ENCODE peak calls at places on chromosomes 7 and 10, in seven cellular contexts. One of them, this sample, is unnamed.
A peak's percentile ranks its signal among the peaks of the same experiment; 100 is the strongest.

GRCh38 chr7:23462846-23463245 is 7.4 kb downstream of the IGF2BP3 start:
- DNase-seq in esophagus muscularis mucosa: no peak
- DNase-seq in IMR-90: peak; percentile 67
- DNase-seq in SK-N-SH: peak; percentile 48
- DNase-seq in right lobe of liver: no peak
- DNase-seq in fibroblast of lung: peak; percentile 64
- DNase-seq in transverse colon: no peak
- DNase-seq in this sample: no peak

GRCh38 chr7:29563590-29564454 is at the start of gene PRR15:
- DNase-seq in transverse colon: peak; percentile 91
- DNase-seq in IMR-90: no peak
- DNase-seq in esophagus muscularis mucosa: no peak
- DNase-seq in SK-N-SH: peak; percentile 80
- DNase-seq in fibroblast of lung: peak; percentile 26
- DNase-seq in right lobe of liver: peak; percentile 60
- DNase-seq in this sample: peak; percentile 91

GRCh38 chr10:16470747-16471146 is 33.9 kb downstream of the PTER start:
- DNase-seq in esophagus muscularis mucosa: no peak
- DNase-seq in IMR-90: no peak
- DNase-seq in fibroblast of lung: no peak
- DNase-seq in SK-N-SH: no peak
- DNase-seq in right lobe of liver: peak; percentile 19
- DNase-seq in transverse colon: no peak
- DNase-seq in this sample: no peak

GRCh38 chr10:73647211-73647874 is 6.1 kb upstream of the MYOZ1 start:
- DNase-seq in IMR-90: no peak
- DNase-seq in esophagus muscularis mucosa: no peak
- DNase-seq in right lobe of liver: peak; percentile 28
- DNase-seq in transverse colon: peak; percentile 50
- DNase-seq in SK-N-SH: peak; percentile 96
- DNase-seq in fibroblast of lung: peak; percentile 40
- DNase-seq in this sample: peak; percentile 48

GRCh38 chr7:137978464-137979237 is 23.2 kb downstream of the CREB3L2 start:
- DNase-seq in fibroblast of lung: peak; percentile 99
- DNase-seq in right lobe of liver: no peak
- DNase-seq in esophagus muscularis mucosa: no peak
- DNase-seq in IMR-90: peak; percentile 100
- DNase-seq in transverse colon: peak; percentile 41
- DNase-seq in SK-N-SH: no peak
- DNase-seq in this sample: no peak

GRCh38 chr10:96488161-96488935 is 25.4 kb downstream of the TLL2 start:
- DNase-seq in fibroblast of lung: peak; percentile 58
- DNase-seq in esophagus muscularis mucosa: no peak
- DNase-seq in IMR-90: peak; percentile 8
- DNase-seq in transverse colon: no peak
- DNase-seq in SK-N-SH: no peak
- DNase-seq in right lobe of liver: no peak
- DNase-seq in this sample: no peak

GRCh38 chr7:134618756-134619530 is 27.7 kb upstream of the BPGM start:
- DNase-seq in right lobe of liver: no peak
- DNase-seq in esophagus muscularis mucosa: no peak
- DNase-seq in fibroblast of lung: peak; percentile 71
- DNase-seq in SK-N-SH: no peak
- DNase-seq in IMR-90: peak; percentile 84
- DNase-seq in transverse colon: no peak
- DNase-seq in this sample: no peak

GRCh38 chr10:96377816-96378294 is 19.1 kb upstream of the OPALIN start:
- DNase-seq in right lobe of liver: no peak
- DNase-seq in fibroblast of lung: peak; percentile 32
- DNase-seq in esophagus muscularis mucosa: no peak
- DNase-seq in SK-N-SH: no peak
- DNase-seq in IMR-90: no peak
- DNase-seq in transverse colon: peak; percentile 64
- DNase-seq in this sample: no peak

GRCh38 chr10:109894516-109894915 is 28.8 kb downstream of the XPNPEP1 start:
- DNase-seq in IMR-90: peak; percentile 88
- DNase-seq in SK-N-SH: no peak
- DNase-seq in transverse colon: peak; percentile 32
- DNase-seq in esophagus muscularis mucosa: no peak
- DNase-seq in fibroblast of lung: peak; percentile 93
- DNase-seq in right lobe of liver: peak; percentile 40
- DNase-seq in this sample: peak; percentile 60

DNA sequence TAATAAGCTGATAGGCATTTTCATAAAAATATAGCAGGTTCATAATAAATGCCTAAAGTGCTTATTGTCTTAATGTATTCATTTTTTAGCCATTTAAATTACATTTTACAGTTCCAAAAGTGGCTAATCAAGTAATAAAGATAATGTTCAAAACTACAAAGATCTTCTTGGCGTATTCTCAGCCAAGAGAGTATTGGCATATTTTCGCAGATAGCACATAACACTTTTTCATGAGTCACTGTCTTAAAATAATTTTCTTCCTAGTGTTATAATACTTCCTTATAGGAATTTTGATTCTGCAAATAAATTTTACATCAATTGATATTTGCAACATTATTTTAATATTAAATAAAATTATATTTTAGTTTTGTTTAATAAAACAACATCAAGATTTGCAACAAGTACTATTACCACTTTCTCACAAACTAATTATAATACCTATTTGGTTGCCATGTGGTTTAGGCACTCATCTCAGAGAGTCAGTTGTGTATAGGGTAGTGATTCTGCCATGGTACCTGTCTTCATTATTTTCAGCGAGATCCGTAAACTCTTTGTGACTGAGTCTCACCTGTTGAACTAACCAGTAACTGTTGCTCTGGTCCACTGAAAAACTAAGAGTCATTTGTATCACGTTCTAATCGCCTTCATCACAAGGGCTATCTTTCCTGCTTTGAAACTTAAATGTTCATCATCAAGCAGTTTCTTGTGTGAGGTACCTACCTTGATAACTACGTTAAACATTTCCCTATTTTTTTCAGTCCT is 152.5 kb upstream of the AKR1E2 start:
- DNase-seq in IMR-90: no peak
- DNase-seq in SK-N-SH: no peak
- DNase-seq in right lobe of liver: no peak
- DNase-seq in transverse colon: no peak
- DNase-seq in esophagus muscularis mucosa: no peak
- DNase-seq in fibroblast of lung: peak; percentile 53
- DNase-seq in this sample: no peak
- H3K9me3 ChIP-seq in IMR-90: peaks cover 2% of the 10 kb centered on the region
- H3K9me3 ChIP-seq in SK-N-SH: peaks cover 12% of the 10 kb centered on the region
- H3K9me3 ChIP-seq in right lobe of liver: no peaks in the 10 kb centered on the region
- H3K9me3 ChIP-seq in transverse colon: no peaks in the 10 kb centered on the region
- H3K9me3 ChIP-seq in esophagus muscularis mucosa: no peaks in the 10 kb centered on the region
- H3K9me3 ChIP-seq in fibroblast of lung: no peaks in the 10 kb centered on the region
- H3K9me3 ChIP-seq in this sample: no peaks in the 10 kb centered on the region

DNA sequence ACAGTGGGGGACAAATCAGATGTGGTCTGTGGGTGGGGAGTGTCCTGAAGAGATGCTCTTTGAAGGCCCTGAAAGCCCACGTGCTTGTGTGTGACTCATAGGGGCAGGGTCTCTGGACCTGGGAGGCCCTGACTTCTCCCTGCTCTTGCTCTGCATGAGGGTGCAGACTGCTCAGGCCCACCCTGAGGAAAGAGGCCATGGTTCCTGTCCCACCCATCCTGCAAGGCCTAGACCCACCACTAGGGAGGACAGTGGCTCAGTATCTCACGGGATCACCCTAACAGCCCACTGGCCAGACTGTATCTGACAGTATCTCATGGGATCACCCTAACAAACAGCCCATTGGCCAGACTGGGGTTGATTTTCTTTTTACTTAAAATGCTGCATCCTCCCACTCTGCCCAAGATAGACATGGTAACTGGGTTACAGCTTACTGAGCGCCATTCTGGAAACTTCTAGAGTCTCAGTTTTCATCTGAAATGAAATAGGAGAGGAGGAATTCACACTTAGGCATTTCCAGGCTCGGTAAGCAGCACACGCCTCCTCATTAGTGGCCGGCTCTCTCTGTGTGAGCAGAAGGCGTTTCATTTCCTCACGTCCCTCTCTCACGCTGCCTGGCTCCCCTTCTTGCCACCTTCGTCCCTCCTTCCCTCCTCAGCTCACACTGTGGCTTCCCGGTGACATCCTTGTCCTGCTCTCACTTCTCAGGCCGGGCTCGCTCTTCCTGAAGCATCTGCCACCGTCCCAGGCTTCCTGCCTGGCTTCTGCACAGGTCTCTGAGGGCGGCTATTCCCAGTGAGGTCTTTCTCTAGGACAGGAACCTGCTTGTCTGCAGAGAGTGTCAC is 242.6 kb downstream of the GLRX3 start:
- DNase-seq in right lobe of liver: no peak
- DNase-seq in fibroblast of lung: no peak
- DNase-seq in IMR-90: no peak
- DNase-seq in SK-N-SH: peak; percentile 46
- DNase-seq in esophagus muscularis mucosa: no peak
- DNase-seq in transverse colon: no peak
- DNase-seq in this sample: no peak
- TF ChIP-seq CTCF in right lobe of liver: no peak
- TF ChIP-seq CTCF in fibroblast of lung: no peak
- TF ChIP-seq CTCF in IMR-90: no peak
- TF ChIP-seq CTCF in SK-N-SH: no peak
- TF ChIP-seq CTCF in esophagus muscularis mucosa: no peak
- TF ChIP-seq CTCF in transverse colon: no peak
- TF ChIP-seq CTCF in this sample: no peak

GRCh38 chr10:118592675-118593330 is 2.6 kb downstream of the PRLHR start:
- DNase-seq in right lobe of liver: no peak
- DNase-seq in SK-N-SH: no peak
- DNase-seq in esophagus muscularis mucosa: no peak
- DNase-seq in transverse colon: no peak
- DNase-seq in fibroblast of lung: no peak
- DNase-seq in IMR-90: no peak
- DNase-seq in this sample: no peak

GRCh38 chr10:118594392-118595063 is 920 bp downstream of the PRLHR start:
- DNase-seq in transverse colon: no peak
- DNase-seq in SK-N-SH: peak; percentile 75
- DNase-seq in fibroblast of lung: peak; percentile 33
- DNase-seq in right lobe of liver: peak; percentile 26
- DNase-seq in esophagus muscularis mucosa: no peak
- DNase-seq in IMR-90: peak; percentile 21
- DNase-seq in this sample: peak; percentile 78

GRCh38 chr10:118595598-118596425 is at the start of gene PRLHR:
- DNase-seq in fibroblast of lung: peak; percentile 22
- DNase-seq in esophagus muscularis mucosa: no peak
- DNase-seq in transverse colon: no peak
- DNase-seq in right lobe of liver: peak; percentile 27
- DNase-seq in IMR-90: peak; percentile 10
- DNase-seq in SK-N-SH: peak; percentile 92
- DNase-seq in this sample: peak; percentile 82

GRCh38 chr10:118595064-118595420 is 406 bp downstream of the PRLHR start:
- DNase-seq in IMR-90: no peak
- DNase-seq in right lobe of liver: no peak
- DNase-seq in transverse colon: no peak
- DNase-seq in fibroblast of lung: no peak
- DNase-seq in SK-N-SH: peak; percentile 27
- DNase-seq in esophagus muscularis mucosa: no peak
- DNase-seq in this sample: no peak

GRCh38 chr10:118596426-118597124 is 1.1 kb upstream of the PRLHR start:
- DNase-seq in esophagus muscularis mucosa: no peak
- DNase-seq in fibroblast of lung: no peak
- DNase-seq in right lobe of liver: no peak
- DNase-seq in IMR-90: no peak
- DNase-seq in transverse colon: no peak
- DNase-seq in SK-N-SH: peak; percentile 60
- DNase-seq in this sample: no peak
- H3K4me1 ChIP-seq in esophagus muscularis mucosa: peaks cover 25% of the 10 kb centered on the region
- H3K4me1 ChIP-seq in fibroblast of lung: no peaks in the 10 kb centered on the region
- H3K4me1 ChIP-seq in right lobe of liver: no peaks in the 10 kb centered on the region
- H3K4me1 ChIP-seq in IMR-90: no peaks in the 10 kb centered on the region
- H3K4me1 ChIP-seq in transverse colon: no peaks in the 10 kb centered on the region
- H3K4me1 ChIP-seq in SK-N-SH: peaks cover 12% of the 10 kb centered on the region
- H3K4me1 ChIP-seq in this sample: peaks cover 20% of the 10 kb centered on the region

DNA sequence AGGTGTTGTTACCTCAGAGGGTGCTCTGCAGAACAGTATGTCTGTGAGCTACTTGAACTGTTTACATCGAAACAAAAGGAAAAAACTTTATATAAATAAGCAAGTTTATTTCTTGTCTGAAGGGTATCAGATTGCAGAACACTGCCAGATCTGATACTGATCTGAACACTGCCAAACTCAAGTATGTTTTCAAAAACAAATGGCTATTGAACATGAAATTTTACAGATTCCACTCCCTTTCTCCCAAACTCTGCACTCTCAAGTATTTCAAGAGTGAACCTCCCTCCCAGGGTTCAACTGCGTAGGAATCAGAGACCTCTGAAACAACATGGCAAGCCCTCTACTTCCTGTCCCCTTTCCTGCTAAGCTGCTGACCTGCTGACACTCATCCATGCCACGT is 216.6 kb downstream of the ZNF33B start:
- DNase-seq in esophagus muscularis mucosa: no peak
- DNase-seq in fibroblast of lung: no peak
- DNase-seq in right lobe of liver: no peak
- DNase-seq in SK-N-SH: no peak
- DNase-seq in IMR-90: no peak
- DNase-seq in transverse colon: no peak
- DNase-seq in this sample: no peak
- H3K9me3 ChIP-seq in esophagus muscularis mucosa: no peaks in the 10 kb centered on the region
- H3K9me3 ChIP-seq in fibroblast of lung: no peaks in the 10 kb centered on the region
- H3K9me3 ChIP-seq in right lobe of liver: no peaks in the 10 kb centered on the region
- H3K9me3 ChIP-seq in SK-N-SH: no peaks in the 10 kb centered on the region
- H3K9me3 ChIP-seq in IMR-90: peaks cover 14% of the 10 kb centered on the region
- H3K9me3 ChIP-seq in transverse colon: no peaks in the 10 kb centered on the region
- H3K9me3 ChIP-seq in this sample: no peaks in the 10 kb centered on the region